ENCODE peak calls at places on chromosomes 13 and 19, in ten cellular contexts. W is left cardiac atrium, F is neural progenitor cell, M is T follicular helper cell, A is BE2C, Q is NCI-H1436, D is anterior cingulate cortex, G is posterior cingulate gyrus, X is GM12878, L is LHCN-M2. P is an unnamed sample.

GRCh38 chr13:110634558-110634957 is 19.2 kb downstream of the NAXD start:
- DNase-seq in D (no peak), G (peak), X (no peak), M (no peak), F (no peak), A (no peak), L (peak), Q (no peak), W (peak), P (no peak)

GRCh38 chr19:1856345-1856697 is 7.1 kb downstream of the KLF16 start:
- DNase-seq in X (no peak), Q (no peak), M (no peak), F (no peak), G (no peak), A (no peak), W (no peak), L (peak), D (no peak), P (no peak)

GRCh38 chr19:47391510-47392223 is 27.7 kb downstream of the MEIS3 start:
- DNase-seq in W (peak), X (peak), A (peak), G (peak), Q (peak), M (peak), F (peak), D (peak), L (peak), P (peak)

GRCh38 chr13:108272333-108272732 is 2.8 kb downstream of the TNFSF13B start:
- DNase-seq in Q (no peak), M (no peak), X (no peak), D (no peak), W (no peak), A (no peak), F (no peak), G (no peak), L (peak), P (no peak)

GRCh38 chr13:43058318-43058674 is 34.9 kb downstream of the DNAJC15 start:
- DNase-seq in L (peak), F (no peak), M (no peak), G (peak), W (no peak), X (no peak), A (peak), Q (no peak), D (no peak), P (no peak)

GRCh38 chr13:33228645-33229445 is 56.7 kb downstream of the STARD13 start:
- DNase-seq in A (no peak), G (no peak), M (no peak), L (peak), Q (peak), D (no peak), X (no peak), F (peak), W (no peak), P (no peak)

GRCh38 chr13:21100211-21100610 is 38.8 kb upstream of the LATS2 start:
- DNase-seq in A (no peak), M (no peak), Q (no peak), G (no peak), X (no peak), L (no peak), F (no peak), W (no peak), D (no peak), P (no peak)

GRCh38 chr19:2309734-2310362 is 1.9 kb upstream of the LINGO3 start:
- DNase-seq in G (peak), A (peak), Q (no peak), X (no peak), W (no peak), M (no peak), L (peak), F (no peak), D (peak), P (no peak)

GRCh38 chr19:17347361-17347760 is 10.0 kb downstream of the GTPBP3 start:
- DNase-seq in W (peak), D (no peak), A (no peak), M (no peak), F (no peak), Q (no peak), L (peak), X (no peak), G (no peak), P (no peak)

GRCh38 chr13:43237616-43238015 is 214.2 kb downstream of the DNAJC15 start:
- DNase-seq in F (no peak), M (no peak), A (no peak), L (peak), G (no peak), W (no peak), Q (no peak), D (no peak), X (no peak), P (no peak)

GRCh38 chr19:17337675-17338439 is 504 bp downstream of the GTPBP3 start:
- DNase-seq in W (no peak), Q (no peak), M (no peak), D (no peak), A (peak), G (no peak), X (no peak), F (peak), L (peak), P (no peak)

GRCh38 chr13:108915095-108915633 is 285.8 kb downstream of the MYO16 start:
- DNase-seq in G (no peak), L (peak), A (no peak), M (no peak), Q (no peak), D (no peak), F (no peak), X (no peak), W (no peak), P (no peak)

GRCh38 chr13:43744630-43745029 is 42.1 kb downstream of the ENOX1 start:
- DNase-seq in G (no peak), M (no peak), Q (no peak), W (no peak), X (no peak), F (no peak), L (no peak), A (no peak), D (no peak), P (no peak)

GRCh38 chr19:19067276-19068072 is 3.7 kb downstream of the SLC25A42 start:
- DNase-seq in D (no peak), Q (no peak), L (peak), F (no peak), M (no peak), A (no peak), W (no peak), X (no peak), G (no peak), P (no peak)

GRCh38 chr19:3483226-3483628 is at the start of gene SMIM44:
- DNase-seq in D (no peak), M (no peak), A (no peak), X (no peak), L (no peak), G (peak), F (no peak), W (no peak), Q (no peak), P (no peak)

GRCh38 chr13:82829040-82829439 is 1053.2 kb downstream of the SLITRK1 start:
- DNase-seq in Q (no peak), G (no peak), X (no peak), L (no peak), F (no peak), D (no peak), W (no peak), A (no peak), M (no peak), P (no peak)

GRCh38 chr13:106152047-106152446 is 383.4 kb downstream of the EFNB2 start:
- DNase-seq in D (no peak), F (no peak), L (no peak), G (no peak), M (no peak), A (no peak), Q (no peak), W (no peak), X (no peak), P (no peak)

GRCh38 chr19:30312582-30313352 is 59.4 kb upstream of the ZNF536 start:
- DNase-seq in F (no peak), L (no peak), X (no peak), W (no peak), Q (no peak), D (no peak), G (no peak), A (no peak), M (no peak), P (no peak)

GRCh38 chr19:36140289-36141038 is 598 bp downstream of the CAPNS1 start:
- DNase-seq in M (no peak), W (peak), A (peak), L (peak), F (peak), D (peak), G (no peak), Q (peak), X (no peak), P (no peak)

GRCh38 chr19:47674548-47674947 is 38.7 kb upstream of the EHD2 start:
- DNase-seq in D (no peak), A (no peak), F (no peak), X (no peak), G (peak), L (peak), M (no peak), W (no peak), Q (no peak), P (no peak)

GRCh38 chr13:20114066-20114465 is 46.8 kb downstream of the GJA3 start:
- DNase-seq in D (no peak), M (no peak), Q (no peak), A (no peak), L (no peak), W (no peak), G (no peak), F (no peak), X (no peak), P (no peak)

GRCh38 chr13:74204606-74205312 is 70.6 kb upstream of the KLF12 start:
- DNase-seq in F (no peak), G (no peak), W (no peak), D (no peak), L (peak), M (no peak), A (no peak), Q (no peak), X (no peak), P (no peak)

GRCh38 chr19:58319241-58319640 is 7.6 kb upstream of the ZSCAN22 start:
- DNase-seq in M (no peak), A (no peak), G (no peak), F (no peak), Q (no peak), W (no peak), L (no peak), X (no peak), D (no peak), P (no peak)

GRCh38 chr19:18044825-18045304 is 36.9 kb downstream of the ARRDC2 start:
- DNase-seq in F (peak), D (peak), M (peak), Q (peak), G (peak), X (peak), L (peak), A (no peak), W (peak), P (peak)

GRCh38 chr13:101490400-101491015 is 38.0 kb downstream of the ITGBL1 start:
- DNase-seq in Q (no peak), M (no peak), X (no peak), G (no peak), W (no peak), F (peak), D (no peak), A (no peak), L (peak), P (no peak)